ENCODE peak calls at places on chromosomes 7 and 10, in ten cellular contexts. One of them, this sample, is unnamed.

GRCh38 chr10:28734940-28735759 is 57.8 kb downstream of the BAMBI start:
- DNase-seq in iPS-NIHi11: no peak
- DNase-seq in right cardiac atrium: no peak
- DNase-seq in GM23338: no peak
- DNase-seq in mammary epithelial cell: peak
- DNase-seq in fibroblast of mammary gland: peak
- DNase-seq in kidney tubule cell: peak
- DNase-seq in NCI-H1092 treated with DMSO at 0.1 percent for 48 hours: no peak
- DNase-seq in activated naive CD4-positive, alpha-beta T cell treated with Interleukin-2 at 50 U/mL for 16 hours: no peak
- DNase-seq in RWPE1: peak
- DNase-seq in this sample: no peak

GRCh38 chr7:132030161-132030568 is 473.7 kb upstream of the PODXL start:
- DNase-seq in right cardiac atrium: peak
- DNase-seq in NCI-H1092 treated with DMSO at 0.1 percent for 48 hours: peak
- DNase-seq in GM23338: no peak
- DNase-seq in activated naive CD4-positive, alpha-beta T cell treated with Interleukin-2 at 50 U/mL for 16 hours: no peak
- DNase-seq in mammary epithelial cell: peak
- DNase-seq in iPS-NIHi11: no peak
- DNase-seq in kidney tubule cell: peak
- DNase-seq in fibroblast of mammary gland: no peak
- DNase-seq in RWPE1: no peak
- DNase-seq in this sample: peak

GRCh38 chr7:142808802-142809583 is 38.2 kb downstream of the PRSS2 start:
- DNase-seq in kidney tubule cell: peak
- DNase-seq in right cardiac atrium: peak
- DNase-seq in GM23338: no peak
- DNase-seq in fibroblast of mammary gland: no peak
- DNase-seq in iPS-NIHi11: no peak
- DNase-seq in RWPE1: no peak
- DNase-seq in NCI-H1092 treated with DMSO at 0.1 percent for 48 hours: no peak
- DNase-seq in activated naive CD4-positive, alpha-beta T cell treated with Interleukin-2 at 50 U/mL for 16 hours: peak
- DNase-seq in mammary epithelial cell: peak
- DNase-seq in this sample: no peak

GRCh38 chr10:34444223-34445183 is 370.6 kb downstream of the PARD3 start:
- DNase-seq in mammary epithelial cell: peak
- DNase-seq in NCI-H1092 treated with DMSO at 0.1 percent for 48 hours: no peak
- DNase-seq in fibroblast of mammary gland: peak
- DNase-seq in iPS-NIHi11: no peak
- DNase-seq in kidney tubule cell: no peak
- DNase-seq in right cardiac atrium: no peak
- DNase-seq in GM23338: no peak
- DNase-seq in activated naive CD4-positive, alpha-beta T cell treated with Interleukin-2 at 50 U/mL for 16 hours: no peak
- DNase-seq in RWPE1: no peak
- DNase-seq in this sample: no peak

GRCh38 chr10:68537796-68538195 is 10.5 kb upstream of the SLC25A16 start:
- DNase-seq in fibroblast of mammary gland: no peak
- DNase-seq in NCI-H1092 treated with DMSO at 0.1 percent for 48 hours: no peak
- DNase-seq in right cardiac atrium: no peak
- DNase-seq in RWPE1: no peak
- DNase-seq in activated naive CD4-positive, alpha-beta T cell treated with Interleukin-2 at 50 U/mL for 16 hours: no peak
- DNase-seq in GM23338: no peak
- DNase-seq in iPS-NIHi11: no peak
- DNase-seq in kidney tubule cell: no peak
- DNase-seq in mammary epithelial cell: no peak
- DNase-seq in this sample: no peak

GRCh38 chr10:88115968-88116367 is 252.5 kb downstream of the PTEN start:
- DNase-seq in RWPE1: no peak
- DNase-seq in GM23338: no peak
- DNase-seq in activated naive CD4-positive, alpha-beta T cell treated with Interleukin-2 at 50 U/mL for 16 hours: no peak
- DNase-seq in mammary epithelial cell: peak
- DNase-seq in iPS-NIHi11: no peak
- DNase-seq in fibroblast of mammary gland: peak
- DNase-seq in right cardiac atrium: no peak
- DNase-seq in NCI-H1092 treated with DMSO at 0.1 percent for 48 hours: no peak
- DNase-seq in kidney tubule cell: peak
- DNase-seq in this sample: no peak

GRCh38 chr10:102649770-102650654 is 5.7 kb downstream of the TRIM8 start:
- DNase-seq in fibroblast of mammary gland: no peak
- DNase-seq in activated naive CD4-positive, alpha-beta T cell treated with Interleukin-2 at 50 U/mL for 16 hours: no peak
- DNase-seq in GM23338: peak
- DNase-seq in mammary epithelial cell: no peak
- DNase-seq in kidney tubule cell: no peak
- DNase-seq in RWPE1: no peak
- DNase-seq in NCI-H1092 treated with DMSO at 0.1 percent for 48 hours: no peak
- DNase-seq in iPS-NIHi11: peak
- DNase-seq in right cardiac atrium: peak
- DNase-seq in this sample: no peak

GRCh38 chr7:19692111-19692828 is 16.6 kb downstream of the POLR1F start:
- DNase-seq in kidney tubule cell: no peak
- DNase-seq in mammary epithelial cell: no peak
- DNase-seq in fibroblast of mammary gland: no peak
- DNase-seq in activated naive CD4-positive, alpha-beta T cell treated with Interleukin-2 at 50 U/mL for 16 hours: no peak
- DNase-seq in NCI-H1092 treated with DMSO at 0.1 percent for 48 hours: no peak
- DNase-seq in GM23338: no peak
- DNase-seq in right cardiac atrium: peak
- DNase-seq in RWPE1: no peak
- DNase-seq in iPS-NIHi11: no peak
- DNase-seq in this sample: no peak

GRCh38 chr7:52355059-52355458 is 680.4 kb upstream of the POM121L12 start:
- DNase-seq in GM23338: peak
- DNase-seq in activated naive CD4-positive, alpha-beta T cell treated with Interleukin-2 at 50 U/mL for 16 hours: no peak
- DNase-seq in kidney tubule cell: no peak
- DNase-seq in iPS-NIHi11: peak
- DNase-seq in mammary epithelial cell: no peak
- DNase-seq in right cardiac atrium: no peak
- DNase-seq in RWPE1: peak
- DNase-seq in NCI-H1092 treated with DMSO at 0.1 percent for 48 hours: no peak
- DNase-seq in fibroblast of mammary gland: no peak
- DNase-seq in this sample: no peak

This sample was measured in NCI-H446 treated with DMSO at 0.1 percent for 48 hours.